ENCODE peak calls at places on chromosomes 7 and 10, in ten cellular contexts. M is choroid plexus epithelial cell, V is thoracic aorta, B is GM10248, A is neural crest cell, Y is AG10803, O is GM13977, T is psoas muscle, G is mammary epithelial cell, Z is HFF-Myc. R is an unnamed sample.

GRCh38 chr10:67793313-67793712 is 44.7 kb downstream of the DNAJC12 start:
- DNase-seq in M (no peak), A (no peak), B (no peak), V (no peak), G (no peak), O (no peak), Z (no peak), T (no peak), Y (no peak), R (no peak)

GRCh38 chr7:4613855-4614548 is 68.1 kb upstream of the FOXK1 start:
- DNase-seq in T (peak), Y (peak), G (peak), B (no peak), V (no peak), O (no peak), Z (no peak), A (no peak), M (peak), R (no peak)

GRCh38 chr7:76356823-76357222 is 2.0 kb downstream of the YWHAG start:
- DNase-seq in Z (no peak), B (no peak), V (no peak), T (no peak), Y (no peak), A (no peak), M (peak), G (peak), O (no peak), R (peak)

GRCh38 chr7:28674359-28674782 is 262.1 kb downstream of the CREB5 start:
- DNase-seq in O (no peak), Z (no peak), G (peak), M (peak), V (no peak), A (no peak), Y (no peak), B (no peak), T (no peak), R (peak)

GRCh38 chr10:30155401-30155800 is 96.0 kb upstream of the JCAD start:
- DNase-seq in V (peak), T (no peak), G (no peak), B (no peak), Y (no peak), M (peak), Z (no peak), A (no peak), O (no peak), R (no peak)

GRCh38 chr7:151081170-151082101 is 827 bp upstream of the FASTK start:
- DNase-seq in G (peak), B (no peak), Y (no peak), V (no peak), M (peak), O (no peak), T (peak), A (no peak), Z (no peak), R (peak)

GRCh38 chr7:71563276-71563675 is 431.3 kb downstream of the GALNT17 start:
- DNase-seq in A (no peak), M (no peak), Y (no peak), B (no peak), V (no peak), T (no peak), G (no peak), O (no peak), Z (no peak), R (no peak)

GRCh38 chr7:158382363-158382988 is 205.1 kb downstream of the PTPRN2 start:
- DNase-seq in T (no peak), O (no peak), G (no peak), Z (no peak), V (no peak), M (no peak), A (no peak), Y (no peak), B (no peak), R (no peak)

GRCh38 chr10:87546221-87546620 is 41.5 kb downstream of the MINPP1 start:
- DNase-seq in M (peak), V (no peak), A (no peak), O (no peak), Y (no peak), Z (peak), G (no peak), B (no peak), T (no peak), R (no peak)

GRCh38 chr7:946256-946996 is 8.1 kb downstream of the ADAP1 start:
- DNase-seq in Y (no peak), O (no peak), V (no peak), A (no peak), M (no peak), B (no peak), Z (no peak), G (no peak), T (peak), R (no peak)

GRCh38 chr10:92432596-92432995 is 141.3 kb downstream of the IDE start:
- DNase-seq in M (no peak), O (no peak), T (no peak), Z (no peak), Y (no peak), G (no peak), B (no peak), A (no peak), V (no peak), R (no peak)

GRCh38 chr7:25565949-25566348 is 337.7 kb upstream of the NPVF start:
- DNase-seq in T (peak), O (peak), B (peak), Z (peak), M (peak), V (no peak), Y (peak), G (peak), A (peak), R (peak)

GRCh38 chr7:50505553-50505952 is 55.4 kb upstream of the FIGNL1 start:
- DNase-seq in B (no peak), T (no peak), G (no peak), Y (no peak), A (no peak), V (no peak), M (no peak), Z (no peak), O (no peak), R (no peak)

GRCh38 chr7:130918129-130919052 is 184.4 kb upstream of the KLF14 start:
- DNase-seq in Y (no peak), Z (no peak), T (no peak), M (no peak), G (no peak), O (no peak), A (no peak), B (no peak), V (no peak), R (no peak)

GRCh38 chr7:84783161-84783803 is 403.6 kb downstream of the SEMA3D start:
- DNase-seq in V (no peak), O (no peak), Z (no peak), A (no peak), B (no peak), M (peak), Y (peak), T (no peak), G (no peak), R (peak)

GRCh38 chr10:31133251-31133627 is 101.6 kb upstream of the ZNF438 start:
- DNase-seq in G (no peak), V (no peak), A (no peak), T (no peak), Z (no peak), M (no peak), B (no peak), Y (no peak), O (no peak), R (no peak)

GRCh38 chr10:52172581-52172980 is 141.5 kb upstream of the DKK1 start:
- DNase-seq in G (no peak), V (no peak), Y (peak), Z (no peak), A (no peak), T (no peak), B (no peak), O (no peak), M (peak), R (peak)

GRCh38 chr7:47537716-47538640 is 43.9 kb downstream of the TNS3 start:
- DNase-seq in O (no peak), M (no peak), V (no peak), B (no peak), Y (no peak), G (no peak), A (no peak), T (no peak), Z (no peak), R (no peak)

GRCh38 chr10:28091913-28092312 is 93.0 kb upstream of the ODAD2 start:
- DNase-seq in B (no peak), Y (no peak), M (no peak), A (no peak), O (no peak), T (no peak), G (no peak), V (no peak), Z (no peak), R (no peak)

GRCh38 chr7:79458796-79459195 is 5.3 kb upstream of the MAGI2 start:
- DNase-seq in Z (no peak), G (no peak), O (no peak), Y (peak), B (no peak), A (no peak), T (no peak), M (peak), V (no peak), R (no peak)

GRCh38 chr7:80918406-80918805 is 445 bp downstream of the SEMA3C start:
- DNase-seq in M (peak), O (peak), G (no peak), V (no peak), Z (no peak), T (no peak), B (peak), A (no peak), Y (no peak), R (peak)

GRCh38 chr7:136523581-136523980 is 344.9 kb upstream of the CHRM2 start:
- DNase-seq in B (no peak), Y (peak), G (no peak), V (no peak), A (no peak), Z (no peak), T (no peak), O (no peak), M (peak), R (no peak)

GRCh38 chr7:29285451-29285807 is 90.9 kb downstream of the CHN2 start:
- DNase-seq in M (peak), O (peak), A (no peak), Z (peak), T (no peak), B (no peak), V (no peak), Y (peak), G (peak), R (peak)

GRCh38 chr10:84126785-84127167 is 12.5 kb upstream of the GHITM start:
- DNase-seq in Z (no peak), T (no peak), O (no peak), M (no peak), A (no peak), Y (no peak), V (no peak), G (no peak), B (no peak), R (no peak)

GRCh38 chr7:70569335-70569819 is 562.6 kb upstream of the GALNT17 start:
- DNase-seq in T (no peak), O (no peak), A (no peak), V (no peak), Y (no peak), G (no peak), M (no peak), B (no peak), Z (no peak), R (no peak)

GRCh38 chr7:101058355-101058754 is 26.9 kb upstream of the TRIM56 start:
- DNase-seq in Z (peak), Y (peak), O (peak), M (peak), T (peak), G (peak), B (peak), V (no peak), A (peak), R (peak)

GRCh38 chr7:1919539-1920265 is 249.6 kb downstream of the ELFN1 start:
- DNase-seq in A (no peak), T (no peak), G (no peak), O (no peak), Z (no peak), M (no peak), B (no peak), Y (no peak), V (no peak), R (no peak)

GRCh38 chr10:103553743-103554487 is 60.4 kb downstream of the NEURL1 start:
- DNase-seq in T (no peak), B (no peak), Z (no peak), V (no peak), G (no peak), M (no peak), O (no peak), A (no peak), Y (no peak), R (no peak)

GRCh38 chr10:2280713-2281112 is 543.4 kb upstream of the ADARB2 start:
- DNase-seq in T (no peak), M (no peak), A (no peak), Z (no peak), G (no peak), B (no peak), O (no peak), V (no peak), Y (no peak), R (no peak)

GRCh38 chr10:6200588-6201510 is 1.9 kb upstream of the PFKFB3 start:
- DNase-seq in G (peak), T (peak), Z (no peak), Y (peak), V (no peak), B (no peak), O (peak), M (peak), A (peak), R (no peak)

GRCh38 chr7:138254444-138254843 is 178.2 kb downstream of the AKR1D1 start:
- DNase-seq in T (no peak), V (no peak), A (no peak), O (no peak), Y (no peak), B (no peak), Z (no peak), G (no peak), M (no peak), R (no peak)

GRCh38 chr10:92830478-92831389 is 17.6 kb upstream of the EXOC6 start:
- DNase-seq in V (no peak), M (no peak), Y (no peak), T (no peak), Z (no peak), G (no peak), B (peak), O (no peak), A (no peak), R (no peak)

GRCh38 chr7:54785261-54785660 is 26.2 kb upstream of the SEC61G start:
- DNase-seq in V (no peak), B (no peak), A (no peak), O (no peak), G (peak), Y (no peak), Z (no peak), T (no peak), M (no peak), R (no peak)

GRCh38 chr10:130254168-130255061 is 118.2 kb downstream of the GLRX3 start:
- DNase-seq in Z (no peak), G (no peak), B (no peak), O (no peak), Y (no peak), A (no peak), V (no peak), T (no peak), M (no peak), R (peak)
- TF ChIP-seq CTCF in Z (no peak), G (no peak), B (peak), O (peak), Y (no peak), A (no peak), V (no peak), T (no peak), M (no peak), R (peak)

GRCh38 chr10:96321822-96322221 is 17.6 kb downstream of the DNTT start:
- DNase-seq in V (no peak), O (no peak), M (no peak), A (no peak), Y (no peak), Z (no peak), T (no peak), B (no peak), G (no peak), R (no peak)
- TF ChIP-seq CTCF in V (no peak), O (peak), M (no peak), A (no peak), Y (no peak), Z (no peak), T (no peak), B (no peak), G (no peak), R (no peak)

GRCh38 chr10:96044686-96045085 is 1.3 kb downstream of the CCNJ start:
- DNase-seq in T (no peak), B (no peak), M (peak), O (peak), A (no peak), Y (peak), V (no peak), Z (no peak), G (peak), R (peak)

GRCh38 chr10:96046546-96046945 is 3.2 kb downstream of the CCNJ start:
- DNase-seq in Z (no peak), A (no peak), V (no peak), Y (no peak), B (no peak), G (no peak), T (no peak), O (no peak), M (no peak), R (no peak)

GRCh38 chr10:96041146-96041545 is 2.2 kb upstream of the CCNJ start:
- DNase-seq in M (no peak), Z (no peak), B (no peak), A (no peak), Y (no peak), V (no peak), T (no peak), G (no peak), O (no peak), R (no peak)

GRCh38 chr10:96043895-96044580 is 655 bp downstream of the CCNJ start:
- DNase-seq in T (peak), G (peak), V (peak), Y (peak), B (peak), O (peak), A (peak), Z (no peak), M (peak), R (peak)

DNA sequence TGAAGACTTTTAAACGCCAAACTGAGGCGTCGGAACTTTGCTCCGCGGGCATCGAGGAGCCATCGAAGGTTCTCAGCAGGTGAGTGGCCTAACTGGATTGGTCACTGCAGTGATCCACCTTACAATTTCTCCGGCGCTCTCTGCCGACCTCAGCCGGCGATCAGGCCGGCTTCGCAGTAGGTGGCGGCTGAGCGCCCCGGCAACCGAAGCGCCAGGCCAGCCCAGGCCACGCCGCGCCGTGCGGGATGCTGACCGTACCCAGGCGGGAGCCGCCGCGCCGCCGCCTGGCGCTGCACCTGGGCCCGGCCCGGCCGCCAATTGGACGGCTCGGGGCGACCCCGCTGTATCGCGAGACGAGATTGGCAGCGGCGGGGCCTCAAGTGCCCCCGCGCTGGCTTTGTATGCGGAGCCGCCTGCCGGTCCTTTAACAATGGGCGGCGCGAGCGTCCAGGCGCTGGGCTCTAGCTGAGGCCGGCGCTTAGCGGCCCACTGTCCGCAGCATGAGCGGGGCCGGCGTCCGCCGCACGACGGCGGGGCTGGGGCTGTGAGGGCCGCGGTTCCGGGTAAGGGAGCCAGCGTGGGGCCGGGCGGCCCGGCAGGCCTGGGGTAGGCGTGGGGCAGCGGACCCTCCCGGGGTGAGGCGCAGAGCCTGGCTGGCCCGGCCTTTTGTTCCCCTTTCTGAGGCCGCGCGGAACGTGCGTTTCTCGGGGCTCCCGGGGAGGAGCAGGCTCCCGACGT is at the start of gene CCNJ:
- DNase-seq in Y (peak), Z (no peak), A (peak), V (peak), T (peak), G (peak), B (peak), O (peak), M (peak), R (peak)
- TF ChIP-seq CTCF in Y (no peak), Z (no peak), A (peak), V (peak), T (peak), G (no peak), B (peak), O (peak), M (peak), R (peak)

GRCh38 chr10:96784253-96784652 is 47.8 kb upstream of the LCOR start:
- DNase-seq in A (no peak), T (no peak), B (no peak), G (no peak), Y (no peak), O (no peak), M (no peak), Z (no peak), V (no peak), R (no peak)

GRCh38 chr10:96791902-96792301 is 40.2 kb upstream of the LCOR start:
- DNase-seq in G (no peak), V (no peak), T (no peak), B (no peak), M (no peak), O (no peak), A (no peak), Z (no peak), Y (no peak), R (no peak)

GRCh38 chr10:96794786-96795733 is 37.0 kb upstream of the LCOR start:
- DNase-seq in O (no peak), Z (no peak), V (no peak), G (no peak), T (no peak), M (peak), Y (peak), A (no peak), B (no peak), R (no peak)

GRCh38 chr10:96789571-96790108 is 42.5 kb upstream of the LCOR start:
- DNase-seq in T (no peak), Y (no peak), A (no peak), G (no peak), Z (no peak), M (no peak), V (no peak), O (peak), B (peak), R (peak)
- TF ChIP-seq CTCF in T (no peak), Y (no peak), A (no peak), G (peak), Z (no peak), M (no peak), V (no peak), O (no peak), B (no peak), R (peak)